ENCODE peak calls at places on chromosomes 11 and 22, in ten cellular contexts. Y is ovary; V is lower lobe of right lung; Q is heart right ventricle; S is CD8-positive, alpha-beta T cell; D is endodermal cell; B is transverse colon; A is PC-3; C is endothelial cell of umbilical vein; F is esophagus squamous epithelium. P is an unnamed sample. For H3K9me3, the result is how much of the 10 kb centered on the place peaks cover.

GRCh38 chr22:33274214-33274828 is 216.1 kb upstream of the SYN3 start:
- DNase-seq in F (no peak), C (no peak), D (peak), V (no peak), S (no peak), B (peak), Y (no peak), Q (no peak), A (no peak), P (no peak)

GRCh38 chr11:127017482-127017881 is 16.9 kb upstream of the KIRREL3 start:
- DNase-seq in F (no peak), S (no peak), A (peak), C (no peak), V (no peak), Q (no peak), B (no peak), D (peak), Y (no peak), P (no peak)

GRCh38 chr11:830295-831131 is 2.2 kb upstream of the CD151 start:
- DNase-seq in C (peak), D (peak), Q (peak), Y (peak), A (no peak), F (no peak), S (peak), B (peak), V (peak), P (no peak)

GRCh38 chr11:129418039-129418438 is 42.4 kb downstream of the BARX2 start:
- DNase-seq in A (no peak), C (no peak), F (no peak), S (no peak), B (peak), V (no peak), Y (no peak), D (no peak), Q (no peak), P (no peak)

GRCh38 chr11:16793009-16793408 is 54.6 kb downstream of the C11orf58 start:
- DNase-seq in F (no peak), C (no peak), S (no peak), Q (no peak), V (no peak), D (no peak), B (no peak), Y (no peak), A (no peak), P (no peak)

GRCh38 chr22:20937794-20938148 is 20.6 kb downstream of the CRKL start:
- DNase-seq in Y (no peak), D (no peak), S (no peak), C (no peak), A (no peak), B (no peak), Q (no peak), V (no peak), F (no peak), P (no peak)

GRCh38 chr11:100515087-100515486 is 172.0 kb upstream of the ARHGAP42 start:
- DNase-seq in D (peak), Y (no peak), F (no peak), S (no peak), B (no peak), Q (no peak), C (no peak), A (peak), V (no peak), P (no peak)

GRCh38 chr22:40491990-40492631 is 121.7 kb downstream of the SGSM3 start:
- DNase-seq in Y (no peak), D (peak), A (no peak), Q (no peak), C (no peak), S (no peak), V (no peak), F (no peak), B (no peak), P (no peak)

GRCh38 chr11:20000393-20001134 is 159.7 kb downstream of the DBX1 start:
- DNase-seq in V (peak), C (no peak), S (no peak), F (no peak), D (peak), Q (peak), Y (peak), A (no peak), B (no peak), P (no peak)

GRCh38 chr11:106691807-106692365 is 326.4 kb downstream of the GUCY1A2 start:
- DNase-seq in Q (no peak), C (no peak), V (no peak), B (no peak), Y (no peak), F (no peak), D (no peak), S (no peak), A (peak), P (no peak)

GRCh38 chr22:36433318-36434231 is 45.8 kb upstream of the MYH9 start:
- DNase-seq in A (no peak), S (no peak), Q (no peak), C (peak), F (no peak), V (peak), D (peak), Y (no peak), B (peak), P (no peak)

GRCh38 chr11:10823152-10823579 is 14.4 kb upstream of the EIF4G2 start:
- DNase-seq in Y (no peak), Q (no peak), C (no peak), S (no peak), A (no peak), B (no peak), F (no peak), D (no peak), V (no peak), P (no peak)

GRCh38 chr11:113373306-113373705 is 14.3 kb upstream of the ANKK1 start:
- DNase-seq in Y (no peak), A (peak), D (no peak), B (no peak), F (no peak), V (no peak), S (no peak), C (no peak), Q (no peak), P (no peak)

GRCh38 chr11:76025068-76025467 is 181.2 kb downstream of the WNT11 start:
- DNase-seq in V (no peak), B (no peak), Q (no peak), C (peak), S (no peak), D (no peak), A (no peak), Y (no peak), F (no peak), P (no peak)

GRCh38 chr22:34567367-34567766 is 498.6 kb upstream of the ISX start:
- DNase-seq in S (no peak), Y (no peak), F (no peak), C (no peak), Q (no peak), A (no peak), D (no peak), B (no peak), V (no peak), P (no peak)

GRCh38 chr22:30240541-30241417 is 5.8 kb downstream of the LIF start:
- DNase-seq in F (no peak), V (no peak), S (no peak), Y (no peak), D (no peak), A (no peak), B (no peak), Q (no peak), C (no peak), P (no peak)

GRCh38 chr11:27081056-27081455 is 40.4 kb downstream of the BBOX1 start:
- DNase-seq in D (no peak), Q (no peak), C (no peak), A (no peak), S (no peak), Y (no peak), V (no peak), B (no peak), F (no peak), P (no peak)

GRCh38 chr11:120558754-120559431 is 47.3 kb downstream of the GRIK4 start:
- DNase-seq in A (no peak), C (no peak), F (no peak), B (no peak), S (no peak), Y (no peak), V (no peak), Q (no peak), D (peak), P (no peak)

GRCh38 chr22:23066200-23067022 is 3.9 kb upstream of the GNAZ start:
- DNase-seq in S (no peak), B (peak), D (peak), Y (no peak), A (no peak), C (no peak), F (no peak), V (peak), Q (peak), P (no peak)

GRCh38 chr11:60700689-60701508 is 1.5 kb downstream of the MS4A8 start:
- DNase-seq in B (peak), D (peak), C (peak), A (peak), Y (peak), S (no peak), Q (no peak), V (no peak), F (no peak), P (no peak)

GRCh38 chr11:559020-559620 is 1.4 kb downstream of the LMNTD2 start:
- DNase-seq in B (no peak), Q (no peak), D (no peak), F (no peak), V (no peak), C (no peak), A (no peak), S (no peak), Y (no peak), P (no peak)

GRCh38 chr11:58900479-58901420 is 38.5 kb upstream of the GLYATL1 start:
- DNase-seq in F (no peak), D (peak), Y (no peak), Q (peak), V (peak), A (peak), B (peak), C (peak), S (no peak), P (no peak)

GRCh38 chr11:73325036-73325981 is 17.2 kb downstream of the ARHGEF17 start:
- DNase-seq in Y (no peak), Q (peak), F (no peak), B (no peak), C (no peak), V (no peak), A (no peak), D (no peak), S (no peak), P (no peak)

GRCh38 chr11:104487035-104487775 is 323.3 kb upstream of the PDGFD start:
- DNase-seq in V (no peak), Y (no peak), F (no peak), D (no peak), C (no peak), A (no peak), B (no peak), Q (no peak), S (no peak), P (no peak)

GRCh38 chr11:2976289-2977063 is 15.7 kb downstream of the NAP1L4 start:
- DNase-seq in A (no peak), F (no peak), S (no peak), B (no peak), V (no peak), C (no peak), D (no peak), Q (no peak), Y (no peak), P (no peak)

GRCh38 chr11:82682003-82682751 is 51.5 kb downstream of the FAM181B start:
- DNase-seq in S (no peak), Q (no peak), Y (no peak), V (no peak), D (peak), A (peak), C (peak), B (peak), F (no peak), P (no peak)

GRCh38 chr11:32830413-32830738 is 649 bp downstream of the PRRG4 start:
- DNase-seq in V (peak), D (no peak), Q (no peak), F (no peak), A (peak), B (peak), C (no peak), Y (no peak), S (no peak), P (no peak)

GRCh38 chr22:20095521-20095920 is 15.5 kb downstream of the DGCR8 start:
- DNase-seq in V (no peak), D (no peak), C (no peak), Y (no peak), A (no peak), F (no peak), S (no peak), Q (no peak), B (no peak), P (no peak)

GRCh38 chr11:84993386-84993785 is 633.8 kb downstream of the DLG2 start:
- DNase-seq in D (peak), S (no peak), C (no peak), Y (no peak), V (no peak), F (no peak), Q (no peak), A (peak), B (peak), P (no peak)

GRCh38 chr11:30346068-30346688 is 23.3 kb downstream of the ARL14EP start:
- DNase-seq in Q (no peak), V (no peak), Y (no peak), S (no peak), A (peak), B (no peak), C (peak), F (no peak), D (no peak), P (no peak)

GRCh38 chr11:34655335-34656008 is 34.6 kb downstream of the EHF start:
- DNase-seq in S (no peak), F (no peak), D (no peak), Q (no peak), V (no peak), C (no peak), A (peak), B (no peak), Y (no peak), P (no peak)

GRCh38 chr22:32693102-32693501 is 108.4 kb upstream of the TIMP3 start:
- DNase-seq in S (no peak), C (no peak), V (no peak), B (no peak), Q (no peak), D (no peak), Y (no peak), A (peak), F (no peak), P (no peak)

GRCh38 chr22:19394274-19395050 is 37.1 kb downstream of the HIRA start:
- DNase-seq in Q (no peak), S (no peak), C (no peak), D (peak), V (no peak), Y (no peak), A (no peak), F (no peak), B (no peak), P (no peak)

GRCh38 chr11:4180441-4181183 is 86.0 kb downstream of the RRM1 start:
- DNase-seq in V (no peak), D (peak), F (no peak), S (no peak), C (no peak), A (no peak), B (no peak), Y (no peak), Q (no peak), P (no peak)

GRCh38 chr11:36326524-36327419 is 30.7 kb downstream of the PRR5L start:
- DNase-seq in F (no peak), Y (no peak), S (no peak), V (no peak), C (no peak), D (no peak), B (no peak), Q (no peak), A (no peak), P (no peak)

GRCh38 chr11:64789331-64790204 is 11.2 kb upstream of the SF1 start:
- DNase-seq in S (no peak), D (no peak), Q (no peak), C (no peak), B (no peak), V (peak), F (no peak), A (no peak), Y (no peak), P (no peak)

GRCh38 chr11:10693509-10694071 is at the start of gene IRAG1:
- DNase-seq in Q (peak), V (peak), Y (peak), S (no peak), F (no peak), B (peak), C (no peak), A (no peak), D (no peak), P (no peak)

GRCh38 chr11:74179234-74180126 is 8.4 kb downstream of the PPME1 start:
- DNase-seq in F (no peak), C (peak), D (no peak), Q (no peak), Y (no peak), B (no peak), S (no peak), V (no peak), A (peak), P (no peak)

GRCh38 chr22:23243006-23243573 is 62.8 kb downstream of the BCR start:
- DNase-seq in Q (no peak), Y (no peak), D (peak), F (no peak), V (no peak), S (peak), A (no peak), B (no peak), C (no peak), P (peak)

GRCh38 chr22:38490475-38490874 is 15.6 kb downstream of the DDX17 start:
- DNase-seq in Y (no peak), F (no peak), C (no peak), S (no peak), D (no peak), V (no peak), A (no peak), Q (no peak), B (no peak), P (no peak)
- H3K27ac ChIP-seq in Y (no peak), F (no peak), C (no peak), S (no peak), D (peak), V (no peak), A (no peak), Q (peak), B (peak), P (no peak)

GRCh38 chr22:25060522-25061071 is 108.1 kb downstream of the KIAA1671 start:
- DNase-seq in C (no peak), F (no peak), D (no peak), Q (no peak), V (no peak), S (no peak), B (no peak), Y (no peak), A (no peak), P (no peak)
- TF ChIP-seq CTCF in C (peak), F (no peak), D (peak), Q (peak), V (peak), S (peak), B (peak), Y (no peak), A (peak), P (peak)

GRCh38 chr22:48722661-48723060 is 1105.0 kb downstream of the BRD1 start:
- DNase-seq in Q (no peak), A (no peak), D (no peak), Y (no peak), S (no peak), C (no peak), V (no peak), B (no peak), F (no peak), P (no peak)
- H3K9me3 ChIP-seq in Q (under half), A (under half), D (under half), Y (under half), S (under half), C (under half), V (under half), B (under half), F (under half), P (under half)

GRCh38 chr11:57656936-57657289 is 649 bp upstream of the CLP1 start:
- DNase-seq in C (no peak), Y (no peak), B (no peak), V (no peak), A (no peak), Q (no peak), D (no peak), F (no peak), S (no peak), P (no peak)
- H3K27ac ChIP-seq in C (peak), Y (peak), B (peak), V (peak), A (peak), Q (peak), D (no peak), F (peak), S (peak), P (peak)

GRCh38 chr11:102318469-102318868 is 1.2 kb downstream of the BIRC3 start:
- DNase-seq in D (no peak), F (no peak), Y (no peak), Q (no peak), C (no peak), B (peak), S (peak), V (no peak), A (peak), P (peak)

GRCh38 chr11:102316505-102316904 is 779 bp upstream of the BIRC3 start:
- DNase-seq in F (no peak), A (no peak), C (no peak), S (no peak), Q (no peak), B (no peak), D (no peak), V (no peak), Y (no peak), P (no peak)

GRCh38 chr11:102317768-102318103 is 452 bp downstream of the BIRC3 start:
- DNase-seq in V (no peak), B (no peak), Q (no peak), D (no peak), S (no peak), F (no peak), C (no peak), Y (no peak), A (peak), P (no peak)

GRCh38 chr11:102319544-102319943 is 2.3 kb downstream of the BIRC3 start:
- DNase-seq in V (no peak), D (no peak), B (no peak), Y (no peak), S (no peak), A (no peak), F (no peak), C (no peak), Q (no peak), P (no peak)

DNA sequence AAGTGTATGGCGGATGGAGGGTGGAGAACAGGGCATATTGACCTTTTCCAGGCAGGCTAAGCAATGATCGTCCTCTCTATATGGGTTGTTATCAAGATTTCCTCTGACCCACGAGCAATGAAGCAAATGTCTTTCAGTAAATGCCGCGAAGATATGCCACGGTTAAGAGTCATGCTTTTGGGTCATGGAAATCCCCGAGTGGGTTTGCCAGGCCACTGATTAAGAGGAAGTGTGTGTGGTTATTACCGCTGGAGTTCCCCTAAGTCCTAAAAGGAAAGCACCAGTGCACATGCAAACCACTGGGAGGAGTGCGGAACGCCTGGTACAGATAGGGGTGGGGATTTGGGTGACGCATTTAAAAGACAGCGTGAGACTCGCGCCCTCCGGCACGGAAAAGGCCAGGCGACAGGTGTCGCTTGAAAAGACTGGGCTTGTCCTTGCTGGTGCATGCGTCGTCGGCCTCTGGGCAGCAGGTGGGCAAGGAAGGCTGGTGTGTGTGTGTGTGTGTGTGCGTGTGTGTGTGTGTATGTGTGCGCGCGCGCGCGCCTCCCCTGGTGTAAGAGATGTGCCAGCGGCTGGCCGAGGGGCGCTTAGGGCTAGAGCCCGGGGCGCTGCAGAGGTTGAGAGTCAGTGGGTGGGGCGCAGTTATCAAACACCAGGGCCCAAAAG is at the start of gene BIRC3:
- DNase-seq in Y (peak), S (peak), C (peak), B (peak), V (peak), D (peak), Q (peak), F (peak), A (peak), P (peak)
- TF ChIP-seq CTCF in Y (peak), S (no peak), C (peak), B (peak), V (peak), D (peak), Q (peak), F (no peak), A (no peak), P (peak)

DNA sequence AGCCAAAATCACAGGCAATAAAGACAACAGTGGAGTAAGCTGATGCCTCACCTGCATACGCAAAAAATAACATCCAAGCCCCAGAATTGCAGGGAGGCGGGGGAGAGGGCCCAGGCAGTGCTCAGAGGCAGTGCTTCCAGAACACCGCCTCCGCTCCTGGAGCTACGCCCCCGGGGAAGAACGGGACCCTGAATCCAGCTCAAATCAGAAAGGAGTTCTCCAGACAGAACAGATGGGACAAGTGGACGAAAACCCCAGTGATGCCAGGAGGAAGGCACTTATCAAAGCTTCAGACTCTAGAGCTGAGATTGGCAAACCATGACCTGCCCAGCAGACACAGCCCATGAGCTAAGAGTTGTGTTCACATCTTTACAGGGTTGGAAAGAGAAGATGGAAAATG is 683.9 kb downstream of the TBC1D22A start:
- DNase-seq in Y (no peak), V (no peak), S (no peak), D (no peak), A (no peak), Q (no peak), B (no peak), C (no peak), F (no peak), P (no peak)
- H3K9me3 ChIP-seq in Y (under half), V (under half), S (under half), D (half or more), A (under half), Q (under half), B (under half), C (under half), F (under half), P (under half)

GRCh38 chr22:26561756-26562417 is 28.0 kb downstream of the TPST2 start:
- DNase-seq in Y (no peak), Q (peak), B (no peak), F (no peak), A (no peak), V (no peak), D (no peak), S (no peak), C (no peak), P (no peak)
- H3K27ac ChIP-seq in Y (no peak), Q (peak), B (no peak), F (no peak), A (no peak), V (no peak), D (no peak), S (no peak), C (no peak), P (no peak)

GRCh38 chr11:57150454-57150917 is 31.3 kb upstream of the LRRC55 start:
- DNase-seq in V (no peak), F (no peak), B (no peak), Y (no peak), D (no peak), C (no peak), A (no peak), S (no peak), Q (no peak), P (no peak)
- TF ChIP-seq CTCF in V (no peak), F (no peak), B (no peak), Y (no peak), D (no peak), C (no peak), A (no peak), S (no peak), Q (no peak), P (no peak)